ENCODE peak calls at places on chromosomes 1 and 21, in five cellular contexts. A is stimulated activated CD4-positive, alpha-beta T cell treated with anti-CD3 and anti-CD28 coated beads, Interleukin-4, amount 100 ng/mL, for 24 hours; Z is mucosa of descending colon; Y is BJ; P is T-helper 2 cell. F is an unnamed sample.

GRCh38 chr1:2247760-2248126 is 19.6 kb downstream of the SKI start:
- DNase-seq in A (no peak), Z (peak), Y (no peak), P (no peak), F (no peak)

GRCh38 chr1:56289260-56289659 is 290.1 kb downstream of the PLPP3 start:
- DNase-seq in A (no peak), Z (no peak), Y (no peak), P (no peak), F (peak)

GRCh38 chr1:76254165-76255043 is 179.9 kb downstream of the ST6GALNAC3 start:
- DNase-seq in A (peak), Z (no peak), Y (no peak), P (no peak), F (peak)

GRCh38 chr1:65260851-65261473 is 48.4 kb upstream of the DNAJC6 start:
- DNase-seq in A (peak), Z (no peak), Y (peak), P (no peak), F (no peak)

GRCh38 chr1:109756848-109757521 is 6.7 kb downstream of the EPS8L3 start:
- DNase-seq in A (no peak), Z (no peak), Y (no peak), P (no peak), F (no peak)

GRCh38 chr1:66240491-66241484 is 293.2 kb upstream of the SGIP1 start:
- DNase-seq in A (no peak), Z (no peak), Y (no peak), P (no peak), F (no peak)

GRCh38 chr1:36889478-36889845 is 144.9 kb downstream of the GRIK3 start:
- DNase-seq in A (no peak), Z (no peak), Y (no peak), P (no peak), F (no peak)

GRCh38 chr1:24594328-24594598 is 38.4 kb downstream of the NCMAP start:
- DNase-seq in A (no peak), Z (no peak), Y (no peak), P (no peak), F (no peak)

GRCh38 chr1:104648269-104648691 is 898.6 kb downstream of the AMY1C start:
- DNase-seq in A (no peak), Z (no peak), Y (no peak), P (no peak), F (peak)

GRCh38 chr1:228706305-228706704 is 29.0 kb upstream of the RHOU start:
- DNase-seq in A (no peak), Z (no peak), Y (no peak), P (no peak), F (no peak)

GRCh38 chr1:25647106-25647505 is 30.5 kb downstream of the MAN1C1 start:
- DNase-seq in A (no peak), Z (no peak), Y (no peak), P (no peak), F (no peak)

GRCh38 chr1:171666114-171666769 is 13.8 kb upstream of the MYOC start:
- DNase-seq in A (no peak), Z (no peak), Y (no peak), P (no peak), F (no peak)

GRCh38 chr1:211579434-211580302 is 707 bp upstream of the SLC30A1 start:
- DNase-seq in A (no peak), Z (no peak), Y (no peak), P (no peak), F (peak)

GRCh38 chr1:63723618-63724017 is 50.2 kb upstream of the ROR1 start:
- DNase-seq in A (no peak), Z (no peak), Y (no peak), P (no peak), F (no peak)

GRCh38 chr1:27596261-27596660 is 7.7 kb downstream of the AHDC1 start:
- DNase-seq in A (no peak), Z (no peak), Y (no peak), P (no peak), F (no peak)

GRCh38 chr1:215824245-215824644 is 257.1 kb downstream of the KCTD3 start:
- DNase-seq in A (no peak), Z (no peak), Y (no peak), P (no peak), F (peak)

GRCh38 chr1:21961337-21961736 is 15.5 kb upstream of the CELA3B start:
- DNase-seq in A (no peak), Z (no peak), Y (no peak), P (no peak), F (no peak)

GRCh38 chr1:222225171-222225570 is 322.7 kb downstream of the HHIPL2 start:
- DNase-seq in A (no peak), Z (no peak), Y (no peak), P (no peak), F (no peak)

GRCh38 chr1:64823691-64824476 is 79.0 kb downstream of the RAVER2 start:
- DNase-seq in A (peak), Z (no peak), Y (peak), P (no peak), F (peak)

GRCh38 chr1:6281511-6282402 is 20.9 kb upstream of the GPR153 start:
- DNase-seq in A (no peak), Z (peak), Y (no peak), P (no peak), F (no peak)

GRCh38 chr1:151840421-151840820 is 801 bp upstream of the C2CD4D start:
- DNase-seq in A (no peak), Z (no peak), Y (no peak), P (no peak), F (no peak)

GRCh38 chr1:39412079-39412478 is 79.4 kb upstream of the BMP8A start:
- DNase-seq in A (no peak), Z (no peak), Y (no peak), P (no peak), F (no peak)

GRCh38 chr21:15874610-15875009 is 144.8 kb downstream of the USP25 start:
- DNase-seq in A (no peak), Z (no peak), Y (no peak), P (no peak), F (no peak)

GRCh38 chr1:35855016-35855700 is 27.9 kb upstream of the AGO1 start:
- DNase-seq in A (no peak), Z (no peak), Y (no peak), P (no peak), F (no peak)

GRCh38 chr1:208202333-208202987 is 41.7 kb downstream of the PLXNA2 start:
- DNase-seq in A (no peak), Z (no peak), Y (no peak), P (no peak), F (peak)

GRCh38 chr1:59928996-59929395 is 2.4 kb upstream of the CYP2J2 start:
- DNase-seq in A (no peak), Z (no peak), Y (no peak), P (no peak), F (no peak)

GRCh38 chr21:37868896-37869295 is 47.4 kb downstream of the KCNJ6 start:
- DNase-seq in A (no peak), Z (no peak), Y (no peak), P (no peak), F (no peak)

GRCh38 chr1:207084701-207085180 is 3.9 kb upstream of the C4BPB start:
- DNase-seq in A (peak), Z (no peak), Y (no peak), P (no peak), F (peak)

GRCh38 chr1:197137322-197137721 is 9.1 kb downstream of the ASPM start:
- DNase-seq in A (no peak), Z (no peak), Y (no peak), P (no peak), F (no peak)

GRCh38 chr1:14945132-14946010 is 208.2 kb upstream of the TMEM51 start:
- DNase-seq in A (no peak), Z (peak), Y (peak), P (no peak), F (no peak)

GRCh38 chr1:248404024-248404423 is 1.2 kb downstream of the OR2T1 start:
- DNase-seq in A (no peak), Z (no peak), Y (no peak), P (no peak), F (no peak)

GRCh38 chr21:45151484-45152115 is 77.2 kb downstream of the ADARB1 start:
- DNase-seq in A (no peak), Z (no peak), Y (no peak), P (no peak), F (no peak)

GRCh38 chr1:59750612-59751395 is 63.9 kb upstream of the HOOK1 start:
- DNase-seq in A (no peak), Z (no peak), Y (peak), P (no peak), F (no peak)

F was measured in COR-L47.